ENCODE peak calls at places on chromosomes 16 and 17, in four cellular contexts. L is GM12878, Q is K562, K is HepG2. P is an unnamed sample.

GRCh38 chr17:45144199-45145034 is 3.9 kb upstream of the HEXIM1 start:
- DNase-seq in L (no peak), Q (peak), K (no peak), P (no peak)

GRCh38 chr17:17236295-17237025 is 508 bp downstream of the FLCN start:
- DNase-seq in L (no peak), Q (peak), K (peak), P (peak)

GRCh38 chr16:48583075-48584065 is 26.6 kb downstream of the N4BP1 start:
- DNase-seq in L (no peak), Q (no peak), K (no peak), P (no peak)

GRCh38 chr16:16090238-16090637 is 133.1 kb downstream of the ABCC6 start:
- DNase-seq in L (no peak), Q (no peak), K (no peak), P (no peak)

GRCh38 chr17:2027528-2028233 is 2.3 kb upstream of the DPH1 start:
- DNase-seq in L (no peak), Q (no peak), K (no peak), P (no peak)

GRCh38 chr17:37255434-37255833 is 120.4 kb upstream of the C17orf78 start:
- DNase-seq in L (no peak), Q (no peak), K (no peak), P (no peak)

GRCh38 chr16:67441289-67441753 is 10.4 kb downstream of the HSD11B2 start:
- DNase-seq in L (no peak), Q (no peak), K (no peak), P (no peak)

GRCh38 chr17:1629647-1630310 is 1.1 kb upstream of the SLC43A2 start:
- DNase-seq in L (no peak), Q (peak), K (no peak), P (peak)

GRCh38 chr17:38627957-38628356 is 22.2 kb upstream of the SRCIN1 start:
- DNase-seq in L (no peak), Q (no peak), K (no peak), P (no peak)

GRCh38 chr17:76189741-76190140 is 48.7 kb upstream of the FOXJ1 start:
- DNase-seq in L (no peak), Q (no peak), K (no peak), P (no peak)

GRCh38 chr17:41178843-41179616 is 1.0 kb upstream of the KRTAP4-2 start:
- DNase-seq in L (no peak), Q (no peak), K (no peak), P (no peak)

GRCh38 chr16:66030036-66030435 is 336.5 kb upstream of the CDH5 start:
- DNase-seq in L (no peak), Q (no peak), K (no peak), P (no peak)

GRCh38 chr17:68238894-68239293 is 8.9 kb upstream of the AMZ2 start:
- DNase-seq in L (no peak), Q (no peak), K (no peak), P (no peak)

GRCh38 chr17:70017112-70017511 is 57.9 kb upstream of the KCNJ16 start:
- DNase-seq in L (no peak), Q (no peak), K (no peak), P (no peak)

GRCh38 chr16:74903095-74903494 is 81.8 kb downstream of the WDR59 start:
- DNase-seq in L (no peak), Q (no peak), K (no peak), P (no peak)

GRCh38 chr17:82408938-82409318 is 9.2 kb upstream of the HEXD start:
- DNase-seq in L (no peak), Q (no peak), K (no peak), P (no peak)

GRCh38 chr17:44219126-44219635 is 294 bp downstream of the UBTF start:
- DNase-seq in L (no peak), Q (peak), K (peak), P (peak)

GRCh38 chr17:6853764-6854442 is 22.4 kb upstream of the TEKT1 start:
- DNase-seq in L (no peak), Q (no peak), K (peak), P (no peak)

GRCh38 chr16:58053682-58054005 is 28.1 kb downstream of the MMP15 start:
- DNase-seq in L (no peak), Q (no peak), K (no peak), P (no peak)

GRCh38 chr16:87000007-87000406 is 317.2 kb downstream of the C16orf95 start:
- DNase-seq in L (no peak), Q (no peak), K (peak), P (no peak)

GRCh38 chr17:27577124-27577761 is 53.7 kb upstream of the LGALS9 start:
- DNase-seq in L (no peak), Q (peak), K (no peak), P (no peak)

GRCh38 chr17:2222901-2223616 is 80.5 kb downstream of the SMG6 start:
- DNase-seq in L (peak), Q (no peak), K (no peak), P (no peak)

DNA sequence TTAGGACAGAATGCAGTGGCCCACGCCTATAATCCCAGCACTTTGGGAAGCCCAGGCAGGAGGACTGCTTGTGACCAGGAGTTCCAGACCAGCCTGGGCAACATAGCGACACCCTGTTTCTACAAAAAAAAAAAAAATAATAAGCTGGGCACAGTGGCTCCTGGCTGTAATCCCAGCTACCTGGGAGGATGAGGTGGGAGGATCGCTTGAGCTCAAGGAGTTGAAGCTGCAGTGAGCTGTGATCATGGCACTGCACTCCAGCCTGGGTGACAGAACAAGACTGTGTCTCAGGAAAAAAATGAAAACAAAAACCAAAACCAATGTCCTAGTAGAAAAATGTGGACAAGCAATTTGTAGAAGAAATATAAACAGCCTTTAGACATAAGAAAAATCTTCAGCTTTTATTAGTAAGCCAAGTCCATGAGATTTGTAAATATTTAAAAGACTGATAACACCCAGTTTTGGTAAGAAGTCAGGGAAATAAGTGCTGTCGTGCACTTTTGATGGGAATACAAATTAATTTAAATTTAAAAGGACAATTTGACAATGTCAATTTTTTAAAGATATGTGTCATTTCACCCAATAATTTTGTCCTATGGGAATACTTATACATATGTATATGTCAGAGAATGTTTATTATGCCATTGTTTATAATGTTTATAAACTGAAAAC is 11.1 kb downstream of the SCPEP1 start:
- DNase-seq in L (no peak), Q (no peak), K (no peak), P (no peak)
- TF ChIP-seq FOXK2 in L (no peak), Q (no peak), K (no peak), P (no peak)

GRCh38 chr16:85527767-85528297 is 85.3 kb upstream of the GSE1 start:
- DNase-seq in L (no peak), Q (peak), K (no peak), P (no peak)
- TF ChIP-seq FOXK2 in L (no peak), Q (no peak), K (no peak), P (no peak)

DNA sequence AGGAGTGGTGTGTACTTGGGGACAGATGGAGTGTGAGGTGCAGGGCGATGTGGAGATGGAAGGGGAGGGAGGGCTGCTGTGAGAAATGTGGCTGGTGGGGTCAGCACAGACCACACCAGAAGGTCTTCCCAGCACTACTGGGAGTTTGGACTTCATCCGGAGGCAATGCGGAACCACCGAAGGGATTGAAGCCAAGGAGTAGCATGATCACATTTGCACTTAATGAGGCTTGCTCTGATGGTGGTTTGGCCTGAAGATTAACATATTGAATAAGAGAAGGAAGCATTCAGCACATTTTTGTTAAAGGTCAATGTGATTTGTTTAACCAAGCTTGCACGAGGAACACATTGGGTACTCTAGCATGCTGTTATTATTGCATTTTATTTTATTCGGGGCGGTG is 378.6 kb downstream of the UTP18 start:
- DNase-seq in L (no peak), Q (no peak), K (no peak), P (no peak)
- TF ChIP-seq FOXK2 in L (no peak), Q (no peak), K (no peak), P (no peak)

GRCh38 chr16:81583893-81584705 is 139.5 kb downstream of the CMIP start:
- DNase-seq in L (no peak), Q (no peak), K (no peak), P (no peak)
- TF ChIP-seq FOXK2 in L (no peak), Q (no peak), K (no peak), P (no peak)

DNA sequence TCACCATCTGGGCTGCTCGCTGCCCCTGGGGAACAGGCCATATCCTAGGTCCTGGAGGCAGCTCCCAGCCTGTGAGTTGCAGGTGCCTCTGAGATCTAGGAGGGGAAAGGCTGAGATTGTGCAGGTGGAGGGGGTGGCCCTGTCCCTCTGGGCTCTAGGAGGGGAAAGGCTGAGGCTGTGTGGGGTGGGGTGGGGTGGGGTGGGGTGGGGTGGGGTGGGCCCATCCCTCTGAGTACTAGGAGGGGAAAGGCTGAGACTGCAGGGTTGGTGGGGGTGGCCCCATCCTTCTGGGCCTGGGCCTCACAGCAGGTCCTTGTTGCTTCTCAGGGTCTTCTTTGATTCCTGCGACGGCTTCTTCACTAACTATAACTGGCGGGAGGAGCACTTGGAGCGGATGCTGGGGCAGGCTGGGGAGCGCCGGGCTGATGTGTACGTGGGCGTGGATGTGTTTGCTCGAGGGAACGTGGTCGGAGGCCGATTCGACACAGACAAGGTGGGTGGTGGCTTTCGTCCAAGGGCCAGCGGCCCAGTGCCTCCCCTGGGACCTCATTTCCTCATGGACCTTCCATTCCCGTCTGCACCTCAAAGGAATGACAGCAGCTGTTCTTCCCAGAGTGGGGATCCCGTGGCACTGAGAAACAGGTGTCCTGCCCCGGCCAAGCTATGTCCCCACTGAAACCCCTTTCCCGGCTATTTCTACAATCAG is 7.1 kb downstream of the ENGASE start:
- DNase-seq in L (no peak), Q (no peak), K (no peak), P (no peak)
- TF ChIP-seq FOXK2 in L (no peak), Q (no peak), K (no peak), P (no peak)

GRCh38 chr16:56855936-56856335 is 9.1 kb upstream of the SLC12A3 start:
- DNase-seq in L (no peak), Q (no peak), K (no peak), P (no peak)
- TF ChIP-seq FOXK2 in L (no peak), Q (no peak), K (no peak), P (no peak)

GRCh38 chr17:77649717-77650211 is 308.7 kb upstream of the TNRC6C start:
- DNase-seq in L (no peak), Q (peak), K (no peak), P (peak)
- TF ChIP-seq FOXK2 in L (no peak), Q (no peak), K (no peak), P (no peak)

GRCh38 chr17:81365148-81365600 is 30.1 kb upstream of the BAHCC1 start:
- DNase-seq in L (no peak), Q (peak), K (no peak), P (no peak)
- TF ChIP-seq FOXK2 in L (no peak), Q (no peak), K (no peak), P (no peak)

P was measured in HEK293T.